ENCODE peak calls at places on chromosomes 16 and 17, in five cellular contexts. N is LoVo; U is right cardiac atrium; W is activated T-cell treated with anti-CD3 and anti-CD28 coated beads for 1 hour; R is stimulated activated CD4-positive, alpha-beta T cell treated with anti-CD3 and anti-CD28 coated beads, TNF-alpha, amount 100 ng/mL, for 1 hour. J is an unnamed sample.

GRCh38 chr17:35700157-35700556 is 31.3 kb upstream of the RASL10B start:
- DNase-seq in N (no peak), U (no peak), W (no peak), R (no peak), J (no peak)

GRCh38 chr16:3879887-3880564 is 487 bp downstream of the CREBBP start:
- DNase-seq in N (peak), U (peak), W (peak), R (peak), J (peak)

GRCh38 chr16:1183235-1183907 is 30.5 kb downstream of the CACNA1H start:
- DNase-seq in N (no peak), U (peak), W (no peak), R (no peak), J (peak)

GRCh38 chr17:54063639-54064038 is 240.9 kb downstream of the KIF2B start:
- DNase-seq in N (no peak), U (no peak), W (no peak), R (no peak), J (no peak)

GRCh38 chr17:55210292-55210691 is 54.5 kb upstream of the HLF start:
- DNase-seq in N (no peak), U (no peak), W (no peak), R (no peak), J (no peak)

GRCh38 chr16:23865853-23866252 is 30.1 kb downstream of the PRKCB start:
- DNase-seq in N (no peak), U (no peak), W (no peak), R (no peak), J (no peak)

GRCh38 chr16:76756951-76757350 is 434.0 kb upstream of the MON1B start:
- DNase-seq in N (no peak), U (no peak), W (no peak), R (no peak), J (no peak)

GRCh38 chr16:47644166-47644565 is 183.0 kb downstream of the PHKB start:
- DNase-seq in N (no peak), U (peak), W (no peak), R (no peak), J (no peak)

GRCh38 chr17:82940226-82941020 is 100.6 kb upstream of the ZNF750 start:
- DNase-seq in N (no peak), U (peak), W (no peak), R (no peak), J (no peak)

GRCh38 chr17:34503804-34504203 is 75.6 kb upstream of the TMEM132E start:
- DNase-seq in N (no peak), U (peak), W (no peak), R (no peak), J (no peak)

GRCh38 chr16:50924759-50925545 is 183.1 kb downstream of the CYLD start:
- DNase-seq in N (no peak), U (no peak), W (no peak), R (no peak), J (no peak)

GRCh38 chr16:23788653-23789052 is 33.8 kb downstream of the CHP2 start:
- DNase-seq in N (no peak), U (no peak), W (no peak), R (no peak), J (no peak)

GRCh38 chr16:9465150-9465549 is 373.7 kb downstream of the HAPSTR1 start:
- DNase-seq in N (no peak), U (no peak), W (no peak), R (no peak), J (no peak)

GRCh38 chr17:40551874-40552768 is 13.2 kb downstream of the CCR7 start:
- DNase-seq in N (no peak), U (peak), W (no peak), R (no peak), J (no peak)

GRCh38 chr17:33396818-33397217 is 103.7 kb upstream of the ASIC2 start:
- DNase-seq in N (no peak), U (no peak), W (no peak), R (no peak), J (no peak)

GRCh38 chr16:14018848-14019247 is 52.3 kb upstream of the MRTFB start:
- DNase-seq in N (no peak), U (no peak), W (no peak), R (no peak), J (no peak)

GRCh38 chr17:48478224-48479013 is 48.4 kb upstream of the SKAP1 start:
- DNase-seq in N (no peak), U (no peak), W (no peak), R (no peak), J (no peak)

GRCh38 chr17:58336456-58337094 is 8.0 kb upstream of the TSPOAP1 start:
- DNase-seq in N (no peak), U (no peak), W (no peak), R (no peak), J (peak)

GRCh38 chr16:84283314-84284167 is 11.1 kb upstream of the WFDC1 start:
- DNase-seq in N (no peak), U (peak), W (no peak), R (no peak), J (no peak)

GRCh38 chr16:88768041-88768876 is 16.8 kb downstream of the PIEZO1 start:
- DNase-seq in N (no peak), U (peak), W (no peak), R (no peak), J (no peak)

GRCh38 chr17:74536890-74537289 is 5.6 kb upstream of the CD300LB start:
- DNase-seq in N (no peak), U (no peak), W (no peak), R (no peak), J (no peak)

GRCh38 chr17:15508466-15508865 is 41.0 kb upstream of the CDRT4 start:
- DNase-seq in N (no peak), U (no peak), W (no peak), R (no peak), J (no peak)

GRCh38 chr16:580141-580945 is 9.5 kb upstream of the RAB40C start:
- DNase-seq in N (no peak), U (peak), W (no peak), R (no peak), J (no peak)

GRCh38 chr17:55746466-55746865 is 4.4 kb upstream of the PCTP start:
- DNase-seq in N (no peak), U (no peak), W (no peak), R (no peak), J (no peak)

GRCh38 chr16:67537270-67537635 is 8.6 kb downstream of the RIPOR1 start:
- DNase-seq in N (no peak), U (peak), W (peak), R (no peak), J (no peak)

GRCh38 chr16:3732171-3732570 is 14.8 kb upstream of the TRAP1 start:
- DNase-seq in N (no peak), U (no peak), W (no peak), R (no peak), J (no peak)

GRCh38 chr16:75011634-75012307 is 12.9 kb downstream of the ZNRF1 start:
- DNase-seq in N (peak), U (no peak), W (no peak), R (peak), J (peak)

GRCh38 chr17:59572301-59572924 is 7.0 kb downstream of the DHX40 start:
- DNase-seq in N (no peak), U (no peak), W (no peak), R (no peak), J (no peak)

GRCh38 chr16:31868701-31869167 is 4.9 kb upstream of the ZNF267 start:
- DNase-seq in N (peak), U (peak), W (peak), R (peak), J (peak)

GRCh38 chr16:4409081-4409932 is 7.1 kb downstream of the CORO7 start:
- DNase-seq in N (no peak), U (peak), W (no peak), R (no peak), J (no peak)

GRCh38 chr17:74403512-74404137 is 28.3 kb upstream of the GPRC5C start:
- DNase-seq in N (no peak), U (no peak), W (no peak), R (no peak), J (no peak)

GRCh38 chr16:88063201-88063773 is 112.1 kb downstream of the BANP start:
- DNase-seq in N (no peak), U (peak), W (no peak), R (no peak), J (no peak)

J was measured in SW480.